ENCODE peak calls at places on chromosomes 12 and 14, in eight cellular contexts. J is COR-L47; A is stimulated activated CD4-positive, alpha-beta T cell treated with anti-CD3 and anti-CD28 coated beads, Interleukin-4, amount 100 ng/mL, for 4 hours; V is HepG2; T is aorta; P is testis; K is CD8-positive, alpha-beta memory T cell; L is fibroblast of pulmonary artery. Y is an unnamed sample.

GRCh38 chr14:85281921-85282320 is 248.0 kb upstream of the FLRT2 start:
- DNase-seq in J (no peak), A (no peak), V (no peak), T (no peak), P (no peak), K (no peak), L (no peak), Y (no peak)

GRCh38 chr14:48936352-48936751 is 649.8 kb downstream of the RPS29 start:
- DNase-seq in J (no peak), A (no peak), V (no peak), T (no peak), P (no peak), K (no peak), L (peak), Y (no peak)

GRCh38 chr12:132327351-132328171 is 1.8 kb downstream of the GALNT9 start:
- DNase-seq in J (no peak), A (peak), V (no peak), T (peak), P (peak), K (no peak), L (peak), Y (peak)

GRCh38 chr14:101821528-101821927 is 60.0 kb downstream of the PPP2R5C start:
- DNase-seq in J (no peak), A (no peak), V (no peak), T (no peak), P (no peak), K (peak), L (no peak), Y (no peak)

GRCh38 chr12:15522574-15523187 is 200.4 kb downstream of the PTPRO start:
- DNase-seq in J (peak), A (no peak), V (peak), T (no peak), P (no peak), K (no peak), L (peak), Y (no peak)

GRCh38 chr14:101444116-101444515 is 117.2 kb upstream of the DIO3 start:
- DNase-seq in J (no peak), A (no peak), V (no peak), T (no peak), P (no peak), K (no peak), L (no peak), Y (no peak)

GRCh38 chr14:49173765-49174373 is 412.3 kb downstream of the RPS29 start:
- DNase-seq in J (peak), A (peak), V (peak), T (no peak), P (peak), K (no peak), L (peak), Y (no peak)

GRCh38 chr14:100296106-100296651 is 10.1 kb downstream of the SLC25A29 start:
- DNase-seq in J (no peak), A (no peak), V (no peak), T (peak), P (no peak), K (no peak), L (no peak), Y (no peak)

GRCh38 chr12:106675651-106676435 is 93.0 kb downstream of the RFX4 start:
- DNase-seq in J (no peak), A (no peak), V (no peak), T (no peak), P (no peak), K (no peak), L (no peak), Y (no peak)

GRCh38 chr12:8993827-8994226 is 4.5 kb downstream of the KLRG1 start:
- DNase-seq in J (no peak), A (no peak), V (no peak), T (no peak), P (no peak), K (no peak), L (no peak), Y (no peak)

GRCh38 chr12:120265203-120265482 is 387 bp downstream of the PXN start:
- DNase-seq in J (no peak), A (no peak), V (no peak), T (no peak), P (no peak), K (no peak), L (no peak), Y (no peak)

GRCh38 chr12:45284096-45284901 is 68.4 kb downstream of the ANO6 start:
- DNase-seq in J (peak), A (no peak), V (peak), T (no peak), P (no peak), K (no peak), L (peak), Y (no peak)

GRCh38 chr12:53325539-53326061 is 4.2 kb upstream of the AAAS start:
- DNase-seq in J (peak), A (peak), V (peak), T (peak), P (peak), K (no peak), L (no peak), Y (peak)

GRCh38 chr12:105748806-105749600 is 389.8 kb downstream of the NUAK1 start:
- DNase-seq in J (no peak), A (no peak), V (no peak), T (peak), P (peak), K (no peak), L (peak), Y (no peak)

GRCh38 chr14:89924224-89924623 is 30.3 kb downstream of the EFCAB11 start:
- DNase-seq in J (no peak), A (no peak), V (no peak), T (no peak), P (no peak), K (no peak), L (no peak), Y (no peak)

GRCh38 chr12:104709692-104710435 is 248.2 kb downstream of the SLC41A2 start:
- DNase-seq in J (no peak), A (no peak), V (no peak), T (peak), P (no peak), K (no peak), L (no peak), Y (no peak)

GRCh38 chr12:3341594-3341993 is 149.4 kb upstream of the PRMT8 start:
- DNase-seq in J (no peak), A (no peak), V (no peak), T (no peak), P (peak), K (no peak), L (no peak), Y (no peak)

GRCh38 chr14:23114669-23115491 is 4.2 kb downstream of the CEBPE start:
- DNase-seq in J (no peak), A (no peak), V (peak), T (peak), P (no peak), K (no peak), L (peak), Y (no peak)

Y was measured in Right ventricle myocardium superior.